ENCODE peak calls at places on chromosomes 3 and 15, in six cellular contexts. A, Q, Y, K, D and E are unnamed samples.

GRCh38 chr3:124202754-124203153 is 210.8 kb upstream of the ROPN1 start:
- DNase-seq in Q (no peak), D (peak), K (no peak), Y (peak), A (peak), E (no peak)

GRCh38 chr3:81643721-81644120 is 117.7 kb downstream of the GBE1 start:
- DNase-seq in D (peak), K (no peak), A (peak), Q (no peak), Y (peak), E (no peak)

GRCh38 chr15:41332788-41333527 is at the start of gene NUSAP1:
- DNase-seq in Y (no peak), K (no peak), D (no peak), Q (no peak), A (no peak), E (peak)

GRCh38 chr15:80576519-80577090 is 118.5 kb upstream of the ABHD17C start:
- DNase-seq in D (no peak), A (no peak), Y (no peak), K (no peak), Q (no peak), E (no peak)

GRCh38 chr3:108394563-108394962 is 98.2 kb downstream of the HHLA2 start:
- DNase-seq in K (no peak), Y (no peak), D (no peak), A (no peak), Q (no peak), E (no peak)

GRCh38 chr3:10173926-10174435 is 9.3 kb downstream of the IRAK2 start:
- DNase-seq in K (no peak), A (peak), Q (no peak), D (peak), Y (no peak), E (no peak)

GRCh38 chr15:63299981-63300575 is 22.7 kb downstream of the APH1B start:
- DNase-seq in A (no peak), K (no peak), Y (no peak), D (no peak), Q (no peak), E (no peak)

GRCh38 chr3:57731311-57731710 is 24.8 kb upstream of the SLMAP start:
- DNase-seq in K (no peak), D (peak), Y (no peak), Q (no peak), A (no peak), E (no peak)

GRCh38 chr3:81485444-81485865 is 276.0 kb downstream of the GBE1 start:
- DNase-seq in Y (no peak), Q (no peak), K (no peak), A (peak), D (peak), E (no peak)

GRCh38 chr3:118936811-118937210 is 97.8 kb downstream of the IGSF11 start:
- DNase-seq in A (no peak), K (no peak), D (no peak), Y (no peak), Q (no peak), E (no peak)

GRCh38 chr3:46349484-46350261 is 4.2 kb upstream of the CCR2 start:
- DNase-seq in Y (no peak), Q (no peak), K (no peak), D (no peak), A (no peak), E (no peak)

GRCh38 chr3:114527036-114527644 is 233.3 kb downstream of the TIGIT start:
- DNase-seq in Y (no peak), Q (no peak), K (no peak), D (peak), A (peak), E (no peak)